ENCODE peak calls at places on chromosomes 2 and 18, in five cellular contexts. U is HFFc6, R is astrocyte, A is IMR-90, H is spleen. T is an unnamed sample.

GRCh38 chr2:205411558-205411957 is 270.7 kb upstream of the NRP2 start:
- DNase-seq in U (no peak), R (no peak), A (no peak), H (no peak), T (no peak)

GRCh38 chr2:46230115-46230571 is 67.1 kb upstream of the EPAS1 start:
- DNase-seq in U (no peak), R (no peak), A (no peak), H (peak), T (no peak)

GRCh38 chr18:74818776-74819175 is 221.1 kb downstream of the ZNF407 start:
- DNase-seq in U (no peak), R (no peak), A (peak), H (no peak), T (no peak)

GRCh38 chr2:214630402-214631035 is 179.0 kb downstream of the BARD1 start:
- DNase-seq in U (peak), R (peak), A (peak), H (no peak), T (no peak)

GRCh38 chr2:64514018-64514417 is 10.1 kb upstream of the AFTPH start:
- DNase-seq in U (no peak), R (no peak), A (no peak), H (no peak), T (no peak)

GRCh38 chr18:22883189-22883588 is 49.9 kb upstream of the RBBP8 start:
- DNase-seq in U (no peak), R (no peak), A (no peak), H (no peak), T (no peak)

GRCh38 chr2:55165567-55165966 is 66.5 kb downstream of the CLHC1 start:
- DNase-seq in U (peak), R (peak), A (peak), H (no peak), T (no peak)

GRCh38 chr2:62333961-62334360 is 138.0 kb downstream of the B3GNT2 start:
- DNase-seq in U (no peak), R (no peak), A (no peak), H (no peak), T (no peak)

GRCh38 chr18:985301-985700 is 80.6 kb downstream of the ADCYAP1 start:
- DNase-seq in U (no peak), R (no peak), A (no peak), H (no peak), T (no peak)

GRCh38 chr2:136001147-136001546 is 15.7 kb upstream of the DARS1 start:
- DNase-seq in U (no peak), R (no peak), A (no peak), H (no peak), T (no peak)

GRCh38 chr2:62550466-62550865 is 44.5 kb upstream of the TMEM17 start:
- DNase-seq in U (no peak), R (peak), A (peak), H (no peak), T (no peak)

GRCh38 chr2:135733045-135733444 is 8.6 kb upstream of the UBXN4 start:
- DNase-seq in U (no peak), R (no peak), A (no peak), H (no peak), T (no peak)

GRCh38 chr18:11850821-11851155 is 425 bp upstream of the CHMP1B start:
- DNase-seq in U (peak), R (no peak), A (no peak), H (no peak), T (no peak)

GRCh38 chr2:113965644-113966043 is 75.8 kb downstream of the ACTR3 start:
- DNase-seq in U (peak), R (peak), A (peak), H (no peak), T (no peak)

GRCh38 chr2:211364911-211365310 is 808.5 kb downstream of the CPS1 start:
- DNase-seq in U (no peak), R (no peak), A (no peak), H (no peak), T (no peak)

GRCh38 chr2:197433770-197434438 is 924 bp downstream of the SF3B1 start:
- DNase-seq in U (no peak), R (peak), A (peak), H (no peak), T (no peak)

GRCh38 chr2:232839680-232840079 is 30.4 kb upstream of the SNORC start:
- DNase-seq in U (no peak), R (no peak), A (no peak), H (no peak), T (no peak)

GRCh38 chr2:29110916-29111315 is 4.3 kb upstream of the CLIP4 start:
- DNase-seq in U (no peak), R (peak), A (peak), H (no peak), T (no peak)

GRCh38 chr18:183769-184168 is 25.4 kb downstream of the USP14 start:
- DNase-seq in U (no peak), R (no peak), A (no peak), H (no peak), T (no peak)

GRCh38 chr18:72869786-72870185 is 2.0 kb upstream of the NETO1 start:
- DNase-seq in U (no peak), R (no peak), A (no peak), H (peak), T (no peak)

GRCh38 chr2:139142252-139142651 is 362.1 kb upstream of the NXPH2 start:
- DNase-seq in U (no peak), R (peak), A (peak), H (no peak), T (no peak)

GRCh38 chr18:75216212-75216925 is 5.8 kb downstream of the TSHZ1 start:
- DNase-seq in U (no peak), R (no peak), A (peak), H (no peak), T (no peak)

DNA sequence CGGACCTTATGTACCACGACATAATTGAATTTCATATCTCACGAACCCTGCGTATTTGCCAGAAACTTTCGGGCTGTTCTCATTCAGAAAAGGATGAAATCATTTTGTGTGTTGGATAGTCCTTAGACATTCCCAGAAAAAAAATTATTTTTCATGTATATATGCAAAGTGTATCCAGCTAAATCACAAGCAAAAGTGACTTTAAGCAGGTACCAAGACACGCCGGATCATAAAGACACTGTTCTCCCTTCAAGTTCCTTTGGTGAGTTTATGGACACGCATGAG is 35.1 kb upstream of the PNO1 start:
- DNase-seq in U (no peak), R (no peak), A (no peak), H (no peak), T (no peak)
- TF ChIP-seq CTCF in U (peak), R (no peak), A (no peak), H (no peak), T (no peak)

GRCh38 chr2:30714811-30715709 is 92.2 kb downstream of the CAPN13 start:
- DNase-seq in U (no peak), R (no peak), A (no peak), H (no peak), T (peak)
- TF ChIP-seq CTCF in U (peak), R (no peak), A (no peak), H (no peak), T (no peak)

GRCh38 chr18:50862401-50862800 is 16.5 kb upstream of the ME2 start:
- DNase-seq in U (no peak), R (no peak), A (no peak), H (no peak), T (no peak)

GRCh38 chr18:50870138-50870845 is 8.6 kb upstream of the ME2 start:
- DNase-seq in U (peak), R (peak), A (peak), H (no peak), T (no peak)

GRCh38 chr18:50869150-50869549 is 9.8 kb upstream of the ME2 start:
- DNase-seq in U (no peak), R (no peak), A (no peak), H (no peak), T (no peak)

GRCh38 chr18:50863840-50864239 is 15.1 kb upstream of the ME2 start:
- DNase-seq in U (no peak), R (no peak), A (no peak), H (no peak), T (no peak)

DNA sequence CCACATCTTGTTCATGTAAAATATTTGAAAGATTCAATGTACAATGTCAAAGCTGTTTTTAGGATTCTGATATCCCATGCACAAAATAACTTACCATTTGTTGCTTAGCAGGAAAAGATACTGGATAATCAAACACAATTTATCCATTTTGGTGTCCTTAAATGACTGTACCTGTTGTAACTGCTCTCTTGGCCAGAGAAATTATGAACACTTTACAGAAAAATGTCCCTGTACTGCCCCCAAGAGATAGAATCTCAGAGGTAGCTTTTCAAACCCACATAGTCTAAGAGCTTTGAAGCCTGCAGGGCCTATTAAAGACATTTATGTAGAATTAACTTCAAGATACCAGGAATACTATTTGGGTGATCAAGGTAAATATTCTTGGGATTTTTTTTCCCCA is 12.2 kb upstream of the ME2 start:
- DNase-seq in U (peak), R (no peak), A (no peak), H (no peak), T (no peak)
- TF ChIP-seq CTCF in U (peak), R (no peak), A (peak), H (peak), T (no peak)

GRCh38 chr2:164478205-164478604 is 143.1 kb downstream of the GRB14 start:
- DNase-seq in U (no peak), R (no peak), A (no peak), H (no peak), T (no peak)

GRCh38 chr2:164474873-164475272 is 146.4 kb downstream of the GRB14 start:
- DNase-seq in U (no peak), R (no peak), A (no peak), H (no peak), T (no peak)

GRCh38 chr2:164479460-164479859 is 141.8 kb downstream of the GRB14 start:
- DNase-seq in U (no peak), R (peak), A (peak), H (no peak), T (no peak)
- TF ChIP-seq CTCF in U (peak), R (peak), A (peak), H (no peak), T (peak)

DNA sequence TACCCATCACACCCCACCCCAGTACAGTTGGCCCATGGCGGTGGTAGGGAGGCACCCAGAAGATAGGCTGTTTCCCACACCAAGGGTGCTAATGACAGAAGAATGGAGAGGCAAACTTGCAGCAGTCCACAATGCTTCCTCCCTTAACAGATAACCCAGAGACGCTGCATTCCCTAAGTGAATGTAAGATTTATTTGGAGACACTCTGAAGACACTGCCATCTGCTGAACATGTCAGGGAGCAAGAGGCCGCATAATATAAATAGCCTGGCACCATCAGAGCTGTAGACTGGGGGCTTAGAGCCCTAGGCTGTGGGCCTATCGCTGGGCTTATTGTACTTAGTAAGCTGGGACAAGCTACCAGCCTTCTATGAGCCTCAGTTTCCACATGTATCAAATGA is 2.2 kb upstream of the IWS1 start:
- DNase-seq in U (no peak), R (no peak), A (no peak), H (no peak), T (no peak)
- TF ChIP-seq CTCF in U (no peak), R (no peak), A (no peak), H (no peak), T (no peak)

DNA sequence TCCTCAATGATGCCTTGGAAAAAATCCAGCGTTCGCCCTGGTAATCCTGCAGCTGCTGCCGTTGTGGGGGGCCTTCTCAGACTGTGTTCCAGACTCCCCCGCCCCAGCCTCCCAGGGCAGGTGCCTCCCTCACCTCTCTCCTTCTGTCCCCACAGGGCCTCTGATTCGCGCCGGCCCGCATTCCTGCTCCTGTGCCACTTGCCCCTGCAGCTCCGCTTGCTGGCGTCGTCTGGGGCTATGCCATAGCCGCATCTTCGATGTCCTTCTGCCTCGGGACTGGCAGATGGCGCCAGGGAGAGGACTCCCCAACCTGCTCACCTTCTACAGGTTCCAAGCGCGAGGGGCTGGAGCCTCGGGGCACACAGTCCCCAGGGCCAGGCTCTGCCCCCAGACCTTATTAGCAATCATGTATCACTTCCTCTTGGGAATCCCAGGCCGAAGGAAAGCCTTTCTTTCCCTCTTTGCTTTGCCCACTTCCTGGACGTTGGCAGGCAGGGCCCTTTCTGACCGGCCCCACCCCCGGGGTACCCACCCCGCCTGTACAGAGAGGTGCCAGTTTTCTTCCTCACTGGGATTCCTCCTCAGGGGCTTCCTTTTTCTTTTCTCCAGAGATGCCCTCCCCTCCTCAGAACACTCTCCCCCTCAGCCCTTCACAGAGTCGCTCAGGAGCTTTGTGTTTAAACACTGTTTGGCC is 4.4 kb downstream of the SPATA3 start:
- DNase-seq in U (no peak), R (no peak), A (no peak), H (no peak), T (no peak)
- TF ChIP-seq CTCF in U (no peak), R (no peak), A (no peak), H (no peak), T (no peak)

DNA sequence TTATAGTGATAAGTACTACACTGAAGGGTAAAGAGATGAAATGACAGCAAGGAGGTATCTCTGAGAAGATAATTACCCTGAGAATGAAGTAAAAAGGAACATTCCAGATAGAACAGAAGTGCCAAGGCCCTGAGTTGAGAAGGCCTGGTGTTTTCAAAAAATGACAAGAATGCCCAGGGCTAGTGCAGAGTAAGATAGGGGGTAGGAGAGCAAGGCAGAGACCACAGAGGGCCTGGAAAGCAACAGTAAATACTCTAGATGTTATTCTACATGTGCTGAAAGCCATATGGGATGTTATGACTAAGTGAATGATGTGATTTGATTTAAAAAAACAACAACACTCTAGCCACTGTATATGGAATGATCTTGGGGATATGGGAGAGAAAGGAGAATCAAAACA is 52.3 kb downstream of the BAZ2B start:
- DNase-seq in U (peak), R (peak), A (peak), H (no peak), T (no peak)
- TF ChIP-seq CTCF in U (no peak), R (no peak), A (no peak), H (no peak), T (no peak)

GRCh38 chr18:3321133-3321812 is 59.3 kb downstream of the MYL12B start:
- DNase-seq in U (peak), R (peak), A (peak), H (no peak), T (no peak)
- TF ChIP-seq CTCF in U (no peak), R (no peak), A (no peak), H (no peak), T (no peak)

GRCh38 chr2:174444761-174445160 is 42.1 kb downstream of the GPR155 start:
- DNase-seq in U (no peak), R (no peak), A (no peak), H (no peak), T (no peak)

GRCh38 chr2:174439950-174440349 is 44.4 kb downstream of the SCRN3 start:
- DNase-seq in U (no peak), R (no peak), A (no peak), H (no peak), T (no peak)

GRCh38 chr2:174439323-174439722 is 43.8 kb downstream of the SCRN3 start:
- DNase-seq in U (no peak), R (no peak), A (no peak), H (no peak), T (no peak)

GRCh38 chr2:174445248-174445647 is 41.6 kb downstream of the GPR155 start:
- DNase-seq in U (no peak), R (peak), A (peak), H (no peak), T (no peak)

GRCh38 chr2:174442546-174443510 is 44.0 kb downstream of the GPR155 start:
- DNase-seq in U (peak), R (peak), A (peak), H (no peak), T (no peak)
- TF ChIP-seq CTCF in U (no peak), R (no peak), A (no peak), H (no peak), T (no peak)